ENCODE peak calls at places on chromosomes 3 and 15, in five cellular contexts. J, M, X, I and P are unnamed samples.

GRCh38 chr3:41598804-41599481 is 363.0 kb downstream of the ULK4 start:
- DNase-seq in J (no peak), M (no peak), X (no peak), I (no peak), P (no peak)

GRCh38 chr15:77542491-77543001 is 90.2 kb downstream of the LINGO1 start:
- DNase-seq in J (no peak), M (no peak), X (no peak), I (no peak), P (no peak)

GRCh38 chr3:108494862-108495531 is 15.4 kb downstream of the MYH15 start:
- DNase-seq in J (no peak), M (no peak), X (no peak), I (no peak), P (no peak)

GRCh38 chr3:115071122-115071521 is 76.0 kb downstream of the ZBTB20 start:
- DNase-seq in J (no peak), M (no peak), X (no peak), I (no peak), P (no peak)

GRCh38 chr15:25089577-25089976 is 134.8 kb downstream of the SNRPN start:
- DNase-seq in J (no peak), M (no peak), X (no peak), I (no peak), P (no peak)

GRCh38 chr3:159346504-159346903 is 544.6 kb downstream of the MFSD1 start:
- DNase-seq in J (no peak), M (no peak), X (no peak), I (no peak), P (no peak)

GRCh38 chr3:124075758-124076157 is 83.8 kb upstream of the ROPN1 start:
- DNase-seq in J (no peak), M (no peak), X (no peak), I (no peak), P (no peak)

GRCh38 chr3:44954962-44955361 is 21.0 kb downstream of the ZDHHC3 start:
- DNase-seq in J (no peak), M (no peak), X (no peak), I (no peak), P (peak)

GRCh38 chr3:108006077-108006675 is 84.7 kb downstream of the CD47 start:
- DNase-seq in J (no peak), M (no peak), X (no peak), I (no peak), P (peak)

GRCh38 chr3:148962513-148962912 is 28.8 kb upstream of the GYG1 start:
- DNase-seq in J (no peak), M (no peak), X (no peak), I (no peak), P (peak)

GRCh38 chr3:119600732-119601131 is 3.0 kb downstream of the PLA1A start:
- DNase-seq in J (no peak), M (no peak), X (no peak), I (no peak), P (peak)

GRCh38 chr15:84976746-84977345 is 4.8 kb upstream of the PDE8A start:
- DNase-seq in J (no peak), M (no peak), X (no peak), I (no peak), P (no peak)

GRCh38 chr15:42315435-42316020 is 42.3 kb upstream of the TMEM87A start:
- DNase-seq in J (no peak), M (no peak), X (no peak), I (no peak), P (no peak)

GRCh38 chr3:52108302-52109232 is 45.7 kb downstream of the POC1A start:
- DNase-seq in J (no peak), M (no peak), X (no peak), I (no peak), P (no peak)

GRCh38 chr3:144175644-144176425 is 204.2 kb downstream of the DIPK2A start:
- DNase-seq in J (no peak), M (no peak), X (no peak), I (no peak), P (no peak)

GRCh38 chr3:113933746-113934145 is 14.1 kb upstream of the ZDHHC23 start:
- DNase-seq in J (no peak), M (no peak), X (no peak), I (no peak), P (no peak)

GRCh38 chr15:69060744-69061143 is 46.2 kb downstream of the NOX5 start:
- DNase-seq in J (no peak), M (no peak), X (no peak), I (no peak), P (no peak)

GRCh38 chr15:92638291-92638708 is 17.3 kb downstream of the FAM174B start:
- DNase-seq in J (no peak), M (no peak), X (no peak), I (no peak), P (no peak)

GRCh38 chr3:10435850-10436249 is 69.5 kb downstream of the ATP2B2 start:
- DNase-seq in J (no peak), M (no peak), X (no peak), I (no peak), P (no peak)

GRCh38 chr3:47370887-47371697 is 9.7 kb upstream of the PTPN23 start:
- DNase-seq in J (no peak), M (no peak), X (peak), I (no peak), P (peak)